ENCODE peak calls at places on chromosomes 11 and 22, in four cellular contexts. D, K, J and Q are unnamed samples.

GRCh38 chr11:68818181-68818580 is 23.5 kb downstream of the CPT1A start:
- DNase-seq in D (no peak), K (no peak), J (no peak), Q (no peak)

GRCh38 chr11:45658292-45658991 is 7.0 kb downstream of the CHST1 start:
- DNase-seq in D (peak; percentile 34), K (peak; percentile 44), J (peak; percentile 85), Q (peak; percentile 90)

GRCh38 chr22:47213571-47214230 is 451.3 kb downstream of the TBC1D22A start:
- DNase-seq in D (peak; percentile 28), K (peak; percentile 54), J (peak; percentile 82), Q (peak; percentile 33)

GRCh38 chr11:131998020-131998419 is 627.6 kb downstream of the NTM start:
- DNase-seq in D (no peak), K (no peak), J (no peak), Q (peak; percentile 68)

GRCh38 chr11:68904458-68904847 is 762 bp downstream of the IGHMBP2 start:
- DNase-seq in D (no peak), K (no peak), J (no peak), Q (peak; percentile 71)

GRCh38 chr11:23509023-23509422 is 648.7 kb upstream of the CCDC179 start:
- DNase-seq in D (no peak), K (no peak), J (no peak), Q (no peak)

GRCh38 chr11:14308897-14309387 is 50.0 kb downstream of the RRAS2 start:
- DNase-seq in D (no peak), K (no peak), J (no peak), Q (no peak)

GRCh38 chr11:70462818-70463477 is 64.6 kb downstream of the CTTN start:
- DNase-seq in D (no peak), K (no peak), J (no peak), Q (no peak)

GRCh38 chr11:92556435-92556834 is 331.8 kb downstream of the FAT3 start:
- DNase-seq in D (no peak), K (peak; percentile 9), J (no peak), Q (no peak)

GRCh38 chr11:65448418-65449196 is 26.0 kb downstream of the NEAT1 start:
- DNase-seq in D (peak; percentile 26), K (no peak), J (no peak), Q (peak; percentile 70)

DNA sequence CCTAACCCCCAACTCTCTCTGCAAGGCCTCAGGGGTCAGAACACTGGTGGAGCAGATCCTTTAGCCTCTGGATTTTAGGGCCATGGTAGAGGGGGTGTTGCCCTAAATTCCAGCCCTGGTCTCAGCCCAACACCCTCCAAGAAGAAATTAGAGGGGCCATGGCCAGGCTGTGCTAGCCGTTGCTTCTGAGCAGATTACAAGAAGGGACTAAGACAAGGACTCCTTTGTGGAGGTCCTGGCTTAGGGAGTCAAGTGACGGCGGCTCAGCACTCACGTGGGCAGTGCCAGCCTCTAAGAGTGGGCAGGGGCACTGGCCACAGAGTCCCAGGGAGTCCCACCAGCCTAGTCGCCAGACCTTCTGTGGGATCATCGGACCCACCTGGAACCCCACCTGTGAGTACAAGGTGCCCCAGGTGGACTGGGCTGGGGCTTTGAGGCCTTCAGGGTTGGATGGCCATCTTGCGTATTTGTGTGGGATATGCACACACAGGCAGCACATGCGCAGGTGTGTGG is at the start of gene BEST1:
- DNase-seq in D (no peak), K (no peak), J (no peak), Q (no peak)
- H3K4me3 ChIP-seq in D (no peak within 1 kb of the TSS), K (no peak within 1 kb of the TSS), J (no peak within 1 kb of the TSS), Q (no peak within 1 kb of the TSS)

DNA sequence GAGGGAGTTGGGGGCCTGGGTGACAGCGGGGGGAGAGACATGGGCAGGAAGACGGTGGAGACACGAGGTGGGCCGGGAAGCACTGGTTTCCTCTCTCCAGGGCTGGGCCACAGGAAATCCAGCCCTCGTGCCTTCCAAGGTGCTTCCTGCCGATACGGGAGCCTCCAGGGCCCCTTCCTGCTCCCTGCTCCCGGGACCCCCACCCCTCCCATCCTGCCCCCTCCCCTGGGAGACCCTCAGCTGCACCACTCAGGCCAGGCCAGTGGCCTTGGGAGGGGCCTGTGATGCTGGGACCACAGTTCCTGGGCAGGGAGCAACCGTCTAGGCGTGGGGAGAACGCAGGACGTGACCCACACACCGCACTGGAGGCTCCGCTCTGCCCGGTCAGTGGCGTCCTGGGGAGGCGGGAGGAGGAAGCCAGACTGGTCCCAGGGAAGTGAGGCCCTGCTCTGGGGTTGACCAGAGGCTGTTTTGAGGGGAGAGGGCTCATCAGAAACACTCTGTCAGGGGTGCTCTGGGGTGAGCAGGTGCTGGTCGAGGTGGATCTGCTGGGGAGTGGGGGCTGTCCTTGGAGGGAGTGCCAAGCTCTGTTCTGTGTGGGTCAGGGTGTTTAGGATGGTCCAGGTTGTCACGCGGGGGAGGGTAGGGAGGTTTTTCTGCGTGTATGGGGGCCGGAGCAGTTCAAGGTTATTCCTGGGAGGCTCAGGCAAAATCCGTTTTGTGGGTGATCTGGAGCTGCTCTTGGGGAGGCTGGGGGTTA is at the start of gene SHANK3:
- DNase-seq in D (no peak), K (peak; percentile 26), J (peak; percentile 89), Q (peak; percentile 77)
- TF ChIP-seq POLR2A in D (no peak), K (no peak), J (no peak), Q (no peak)

GRCh38 chr11:8766043-8766992 is 83.7 kb downstream of the RPL27A start:
- DNase-seq in D (peak; percentile 24), K (no peak), J (no peak), Q (no peak)
- H3K4me1 ChIP-seq in D (peaks cover 91% of the 10 kb centered on the region), K (peaks cover 44% of the 10 kb centered on the region), J (peaks cover 13% of the 10 kb centered on the region), Q (peaks cover 86% of the 10 kb centered on the region)

GRCh38 chr22:50202130-50202671 is 1.4 kb downstream of the SELENOO start:
- DNase-seq in D (no peak), K (no peak), J (no peak), Q (no peak)
- H3K4me3 ChIP-seq in D (peak overlapping the region; percentile 87), K (no peak overlapping the region), J (peak overlapping the region; percentile 75), Q (peak overlapping the region; percentile 80)

DNA sequence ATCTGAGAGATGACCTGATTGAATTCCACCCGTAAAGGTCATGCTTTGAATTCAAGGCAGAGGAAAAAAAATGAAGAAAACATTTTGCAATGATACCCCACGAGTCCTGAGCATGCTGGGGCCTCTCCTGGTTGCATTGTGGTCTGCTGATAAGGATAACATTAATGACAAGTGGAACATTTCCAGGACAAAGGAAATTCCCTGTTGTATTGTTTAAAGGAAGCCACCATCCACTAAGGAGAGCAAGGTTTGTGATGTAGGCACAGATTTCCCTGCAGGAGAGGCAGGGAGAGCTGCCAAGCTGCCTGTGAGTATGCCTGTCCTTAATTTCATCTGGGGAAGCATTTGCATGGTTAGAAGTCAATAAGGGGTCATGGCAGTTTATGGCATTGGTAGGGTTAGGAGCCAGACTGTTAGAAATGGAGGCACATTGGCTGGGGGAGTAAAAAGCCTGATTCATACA is 21.9 kb downstream of the FLI1 start:
- DNase-seq in D (no peak), K (no peak), J (no peak), Q (no peak)
- TF ChIP-seq POLR2A in D (no peak), K (no peak), J (no peak), Q (no peak)

GRCh38 chr11:35033011-35033410 is 106.0 kb upstream of the CD44 start:
- DNase-seq in D (no peak), K (no peak), J (no peak), Q (no peak)
- H3K4me1 ChIP-seq in D (peaks cover 22% of the 10 kb centered on the region), K (no peaks in the 10 kb centered on the region), J (peaks cover 4% of the 10 kb centered on the region), Q (peaks cover 16% of the 10 kb centered on the region)

GRCh38 chr22:48577691-48578090 is 1250.0 kb downstream of the BRD1 start:
- DNase-seq in D (no peak), K (no peak), J (no peak), Q (no peak)
- H3K4me3 ChIP-seq in D (no peak overlapping the region), K (no peak overlapping the region), J (no peak overlapping the region), Q (no peak overlapping the region)

DNA sequence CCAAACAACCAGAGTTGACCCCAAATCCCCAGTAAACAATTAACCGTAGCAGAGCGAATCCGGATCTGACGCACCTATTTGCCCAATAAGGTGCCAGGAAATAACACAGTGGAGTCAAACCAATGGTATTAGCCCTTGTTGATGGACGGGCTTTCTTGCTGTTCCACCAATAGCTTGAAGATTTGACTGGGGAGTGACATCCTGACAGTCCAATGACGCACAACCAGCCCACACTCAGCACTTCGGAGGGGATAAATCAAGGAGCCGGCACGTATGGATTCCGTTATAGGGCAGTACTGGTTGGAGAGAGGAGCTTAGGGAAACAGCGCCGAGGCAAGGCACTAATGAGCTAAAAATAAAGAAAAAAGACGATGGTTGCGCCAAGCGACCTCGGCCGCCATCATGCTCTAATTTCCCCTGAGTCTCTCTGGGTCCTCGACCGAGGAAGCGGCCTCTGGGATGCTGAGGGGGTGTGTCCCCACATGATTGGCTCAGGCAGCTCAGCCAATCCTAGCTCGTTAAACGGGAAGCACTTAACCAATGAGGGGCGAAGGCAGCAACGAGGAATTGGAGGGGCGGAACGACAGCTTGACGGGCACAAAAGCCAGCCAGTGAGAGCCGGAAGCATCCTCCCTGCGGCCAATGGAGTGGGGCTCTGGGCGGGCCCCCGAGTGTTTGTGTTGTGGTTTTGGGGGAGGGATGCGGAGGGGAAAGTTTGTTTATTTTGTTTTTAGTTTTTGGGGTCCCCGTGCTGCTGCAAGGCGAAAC is 49.5 kb downstream of the FAM83F start:
- DNase-seq in D (peak; percentile 98), K (peak; percentile 97), J (peak; percentile 96), Q (peak; percentile 99)
- TF ChIP-seq POLR2A in D (peak; percentile 34), K (peak; percentile 46), J (no peak), Q (peak; percentile 63)

GRCh38 chr11:35146074-35146521 is 7.1 kb downstream of the CD44 start:
- DNase-seq in D (no peak), K (no peak), J (no peak), Q (no peak)
- H3K4me1 ChIP-seq in D (peaks cover 92% of the 10 kb centered on the region), K (peaks cover 85% of the 10 kb centered on the region), J (peaks cover 51% of the 10 kb centered on the region), Q (peaks cover 76% of the 10 kb centered on the region)

DNA sequence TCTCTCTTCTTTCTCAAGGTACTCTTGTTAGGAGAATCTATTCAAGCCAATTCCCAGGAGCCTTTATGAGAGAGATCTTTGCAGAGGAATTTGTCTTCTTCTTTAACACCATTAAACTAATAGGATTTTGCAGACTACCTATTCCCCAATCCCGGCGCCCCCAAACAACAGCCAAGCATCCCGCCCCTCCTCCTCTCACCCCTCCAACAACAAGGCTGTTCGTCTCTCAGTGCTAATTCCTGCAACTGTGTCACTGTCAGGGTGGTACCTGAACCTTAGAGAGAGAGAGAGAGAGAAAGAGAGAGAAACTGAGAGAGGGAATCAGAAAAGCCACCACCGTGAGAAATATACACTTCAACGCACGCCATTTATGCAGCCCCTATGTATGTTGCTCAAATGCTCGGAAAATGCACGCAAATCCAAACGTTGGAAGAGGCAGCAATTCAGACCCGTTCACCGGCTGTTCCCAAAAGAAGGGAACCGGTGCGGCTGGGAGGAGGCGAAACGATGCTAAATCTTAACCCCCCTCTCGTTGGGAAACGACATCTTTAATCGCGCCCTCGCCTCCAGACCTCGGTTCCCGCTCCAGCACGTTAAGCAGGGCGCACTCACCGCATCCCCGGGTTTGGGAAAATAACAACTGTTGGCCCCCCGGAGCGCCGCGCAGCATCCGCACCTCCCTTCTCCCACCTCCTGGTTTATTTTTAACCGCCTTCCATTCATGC is 943 bp downstream of the KCNA4 start:
- DNase-seq in D (no peak), K (no peak), J (no peak), Q (no peak)
- H3K4me3 ChIP-seq in D (no peak overlapping the region), K (no peak overlapping the region), J (no peak overlapping the region), Q (no peak overlapping the region)